ENCODE peak calls at places on chromosomes 3 and 15, in six cellular contexts. S, G, W, I, E and J are unnamed samples.

GRCh38 chr3:45224824-45225464 is 1.1 kb downstream of the TMEM158 start:
- DNase-seq in I (peak), S (peak), E (no peak), G (peak), W (peak), J (peak)

GRCh38 chr3:39150803-39151631 is 2.4 kb downstream of the CSRNP1 start:
- DNase-seq in G (peak), W (peak), S (peak), E (no peak), I (peak), J (peak)

GRCh38 chr15:74417230-74417629 is 16.5 kb downstream of the SEMA7A start:
- DNase-seq in I (no peak), W (no peak), G (no peak), S (no peak), E (no peak), J (peak)

GRCh38 chr3:101942356-101942755 is 93.0 kb downstream of the NFKBIZ start:
- DNase-seq in I (no peak), W (no peak), E (no peak), S (no peak), G (no peak), J (no peak)

GRCh38 chr3:136152176-136152843 is 43.8 kb downstream of the MSL2 start:
- DNase-seq in W (no peak), S (no peak), I (no peak), G (no peak), E (no peak), J (no peak)

GRCh38 chr3:17583530-17583929 is 158.9 kb downstream of the TBC1D5 start:
- DNase-seq in S (no peak), G (no peak), I (no peak), E (no peak), W (no peak), J (no peak)

GRCh38 chr15:28037969-28038640 is 61.0 kb downstream of the OCA2 start:
- DNase-seq in E (no peak), I (no peak), S (no peak), G (peak), W (no peak), J (no peak)

GRCh38 chr15:62933388-62933787 is 109.2 kb upstream of the TPM1 start:
- DNase-seq in G (no peak), W (no peak), S (no peak), E (no peak), I (no peak), J (peak)

GRCh38 chr3:181623924-181624694 is 87.6 kb upstream of the SOX2 start:
- DNase-seq in G (no peak), W (no peak), I (peak), E (peak), S (no peak), J (no peak)

GRCh38 chr3:60798456-60798855 is 452.8 kb downstream of the FHIT start:
- DNase-seq in G (no peak), E (no peak), I (no peak), S (no peak), W (no peak), J (no peak)

GRCh38 chr3:108513961-108514360 is 3.6 kb upstream of the MYH15 start:
- DNase-seq in E (no peak), S (no peak), I (no peak), G (no peak), W (no peak), J (peak)

GRCh38 chr3:17686613-17687012 is 55.8 kb downstream of the TBC1D5 start:
- DNase-seq in E (peak), I (peak), W (no peak), G (peak), S (peak), J (no peak)

GRCh38 chr15:63458021-63458420 is 46.4 kb upstream of the USP3 start:
- DNase-seq in E (no peak), G (no peak), W (no peak), S (no peak), I (no peak), J (no peak)

GRCh38 chr3:20043398-20043797 is 3.2 kb downstream of the KAT2B start:
- DNase-seq in S (no peak), E (no peak), I (no peak), G (no peak), W (no peak), J (no peak)

GRCh38 chr3:152909180-152909883 is 74.4 kb downstream of the P2RY1 start:
- DNase-seq in I (no peak), S (no peak), E (no peak), W (no peak), G (no peak), J (peak)

GRCh38 chr3:106265704-106266103 is 396.9 kb upstream of the CBLB start:
- DNase-seq in W (no peak), I (no peak), S (no peak), E (no peak), G (no peak), J (no peak)

GRCh38 chr3:69541059-69541471 is 155.2 kb upstream of the FRMD4B start:
- DNase-seq in E (no peak), G (no peak), I (peak), S (no peak), W (no peak), J (no peak)

GRCh38 chr3:14698601-14699244 is 23.8 kb downstream of the C3orf20 start:
- DNase-seq in S (no peak), I (no peak), G (no peak), W (no peak), E (no peak), J (no peak)

GRCh38 chr3:151290673-151291072 is 12.3 kb upstream of the P2RY14 start:
- DNase-seq in G (no peak), S (no peak), E (peak), I (peak), W (no peak), J (peak)

GRCh38 chr3:177875786-177876476 is 660.3 kb upstream of the KCNMB2 start:
- DNase-seq in S (no peak), G (no peak), W (no peak), E (no peak), I (peak), J (no peak)

GRCh38 chr15:80778964-80779657 is at the start of gene CEMIP:
- DNase-seq in E (peak), G (peak), I (peak), W (peak), S (peak), J (peak)

GRCh38 chr3:31300802-31301443 is 231.8 kb upstream of the STT3B start:
- DNase-seq in S (no peak), I (no peak), E (no peak), W (no peak), G (no peak), J (no peak)

GRCh38 chr3:56800373-56801150 is 1.2 kb downstream of the ARHGEF3 start:
- DNase-seq in E (no peak), W (no peak), G (no peak), I (no peak), S (no peak), J (no peak)

GRCh38 chr15:80710635-80711553 is 15.8 kb downstream of the ABHD17C start:
- DNase-seq in E (no peak), I (no peak), G (no peak), W (no peak), S (no peak), J (peak)

GRCh38 chr3:16249336-16249735 is 15.4 kb downstream of the DPH3 start:
- DNase-seq in W (peak), S (peak), E (peak), G (no peak), I (peak), J (peak)

GRCh38 chr3:113736548-113737089 is 9.4 kb downstream of the NAA50 start:
- DNase-seq in G (peak), S (peak), E (peak), I (peak), W (no peak), J (peak)
- TF ChIP-seq RAD21 in G (peak), S (peak), E (peak), I (peak), W (peak), J (peak)

GRCh38 chr15:65655457-65655856 is 33.7 kb downstream of the SLC24A1 start:
- DNase-seq in W (no peak), I (peak), E (no peak), S (no peak), G (no peak), J (no peak)

GRCh38 chr15:65653781-65654521 is 32.2 kb downstream of the SLC24A1 start:
- DNase-seq in S (no peak), E (no peak), G (no peak), I (no peak), W (no peak), J (peak)

GRCh38 chr15:65653341-65653740 is 31.6 kb downstream of the SLC24A1 start:
- DNase-seq in G (no peak), E (no peak), W (no peak), S (no peak), I (no peak), J (peak)

GRCh38 chr15:65651831-65652749 is 30.4 kb downstream of the SLC24A1 start:
- DNase-seq in S (no peak), I (no peak), G (no peak), W (no peak), E (no peak), J (no peak)

DNA sequence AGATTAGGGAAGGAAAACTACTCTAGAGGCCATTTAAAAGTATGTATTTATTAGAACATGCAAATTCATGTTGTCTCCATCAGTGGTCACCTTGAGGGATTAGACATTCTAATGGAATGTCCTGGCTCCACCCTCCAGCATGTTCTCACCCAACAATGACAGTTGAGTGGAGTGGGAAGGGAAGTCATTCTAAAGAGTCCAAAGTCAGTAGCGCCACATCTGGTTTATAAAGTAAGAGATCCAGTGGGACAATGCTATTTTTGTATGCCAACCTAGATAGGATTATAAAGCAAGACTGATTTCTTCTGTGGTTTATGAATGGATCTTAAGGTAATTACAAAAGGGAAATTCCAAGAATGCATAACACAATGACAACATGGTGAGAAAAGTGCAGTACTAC is 33.3 kb downstream of the SLC24A1 start:
- DNase-seq in I (no peak), E (no peak), S (no peak), G (peak), W (no peak), J (peak)
- TF ChIP-seq CTCF in I (no peak), E (no peak), S (no peak), G (no peak), W (no peak), J (no peak)

GRCh38 chr3:146071636-146072035 is 89.3 kb downstream of the PLOD2 start:
- DNase-seq in E (no peak), G (no peak), S (no peak), W (no peak), I (no peak), J (no peak)
- H3K27ac ChIP-seq in E (no peak), G (no peak), S (no peak), W (no peak), I (no peak), J (no peak)

GRCh38 chr15:94576889-94577533 is 345.6 kb downstream of the MCTP2 start:
- DNase-seq in G (peak), S (no peak), I (peak), W (peak), E (peak), J (no peak)
- TF ChIP-seq RAD21 in G (no peak), S (peak), I (peak), W (peak), E (peak), J (no peak)

GRCh38 chr3:129316121-129317013 is 37.7 kb downstream of the HMCES start:
- DNase-seq in G (peak), S (peak), E (peak), I (peak), W (peak), J (peak)

GRCh38 chr3:129313983-129314756 is 35.5 kb downstream of the HMCES start:
- DNase-seq in E (no peak), G (peak), I (peak), W (peak), S (no peak), J (peak)

GRCh38 chr3:129315386-129315991 is 36.8 kb downstream of the HMCES start:
- DNase-seq in S (no peak), W (peak), G (no peak), I (peak), E (no peak), J (peak)

GRCh38 chr3:129313415-129313982 is 34.8 kb downstream of the HMCES start:
- DNase-seq in I (no peak), S (no peak), E (no peak), G (no peak), W (no peak), J (peak)

GRCh38 chr3:129314757-129315385 is 36.2 kb downstream of the HMCES start:
- DNase-seq in S (peak), G (peak), E (peak), W (peak), I (peak), J (peak)
- TF ChIP-seq CTCF in S (no peak), G (peak), E (no peak), W (peak), I (peak), J (peak)

GRCh38 chr3:117495620-117496019 is 786.0 kb downstream of the TUSC7 start:
- DNase-seq in I (no peak), W (no peak), S (no peak), E (no peak), G (no peak), J (peak)

GRCh38 chr3:117499189-117499870 is 789.8 kb downstream of the TUSC7 start:
- DNase-seq in I (no peak), E (no peak), G (no peak), S (no peak), W (no peak), J (no peak)
- H3K27ac ChIP-seq in I (no peak), E (no peak), G (no peak), S (no peak), W (no peak), J (no peak)

GRCh38 chr3:10843378-10843777 is 27.4 kb downstream of the SLC6A11 start:
- DNase-seq in I (no peak), G (no peak), E (no peak), S (no peak), W (no peak), J (no peak)
- TF ChIP-seq RAD21 in I (no peak), G (no peak), E (no peak), S (no peak), W (no peak), J (no peak)